ENCODE peak calls at places on chromosomes 5 and 9, in nine cellular contexts. T is stimulated activated CD8-positive, alpha-beta memory T cell treated with anti-CD3 and anti-CD28 coated beads, Interleukin-7, amount 100 ng/mL, for 1 hour; P is NCI-H1092; K is cardiac muscle cell; D is keratinocyte; J is aorta; V is B cell; L is ecto neural progenitor cell; U is iPS-NIHi11. I is an unnamed sample.
A peak's percentile ranks its signal among the peaks of the same experiment; 100 is the strongest.

GRCh38 chr9:124659099-124659659 is 111.9 kb downstream of the NR6A1 start:
- DNase-seq in P (peak; percentile 55), L (peak; percentile 88), T (no peak), D (peak; percentile 53), U (peak; percentile 73), J (peak; percentile 88), K (peak; percentile 96), V (peak; percentile 18), I (peak; percentile 61)

GRCh38 chr5:4563400-4563799 is 576.7 kb upstream of the ADAMTS16 start:
- DNase-seq in V (no peak), T (no peak), L (no peak), J (no peak), U (peak; percentile 34), D (no peak), P (no peak), K (no peak), I (peak; percentile 2)

GRCh38 chr9:99287641-99288040 is 65.6 kb downstream of the SEC61B start:
- DNase-seq in K (no peak), J (no peak), D (no peak), V (no peak), T (no peak), L (no peak), P (no peak), U (no peak), I (no peak)

GRCh38 chr5:179367491-179367890 is 22.2 kb upstream of the ADAMTS2 start:
- DNase-seq in V (no peak), T (no peak), L (no peak), U (no peak), D (no peak), K (no peak), J (peak; percentile 67), P (no peak), I (no peak)

GRCh38 chr9:93575706-93576295 is 583 bp upstream of the PHF2 start:
- DNase-seq in L (no peak), K (peak; percentile 35), D (no peak), V (peak; percentile 87), P (no peak), T (peak; percentile 31), U (peak; percentile 37), J (peak; percentile 81), I (peak; percentile 56)

GRCh38 chr9:91898451-91899433 is 51.3 kb downstream of the ROR2 start:
- DNase-seq in K (peak; percentile 75), T (no peak), V (no peak), L (no peak), U (peak; percentile 54), D (no peak), J (no peak), P (peak; percentile 64), I (no peak)

GRCh38 chr5:119651496-119651895 is 22.1 kb downstream of the FAM170A start:
- DNase-seq in L (no peak), D (no peak), P (no peak), K (no peak), J (no peak), T (no peak), V (no peak), U (no peak), I (no peak)

GRCh38 chr5:173202266-173202875 is 32.6 kb downstream of the NKX2-5 start:
- DNase-seq in D (no peak), J (no peak), V (no peak), K (no peak), T (no peak), P (no peak), U (peak; percentile 30), L (no peak), I (no peak)

GRCh38 chr5:170757182-170757601 is 26.3 kb upstream of the GABRP start:
- DNase-seq in L (no peak), J (no peak), P (no peak), D (no peak), U (no peak), K (peak; percentile 61), V (no peak), T (no peak), I (no peak)

GRCh38 chr9:116687762-116688160 is 656 bp downstream of the TRIM32 start:
- DNase-seq in U (peak; percentile 30), L (no peak), D (no peak), J (no peak), T (no peak), P (no peak), V (no peak), K (peak; percentile 19), I (peak; percentile 19)

GRCh38 chr5:126695081-126695480 is 81.9 kb upstream of the LMNB1 start:
- DNase-seq in K (no peak), U (no peak), P (no peak), L (no peak), V (no peak), T (no peak), D (no peak), J (no peak), I (no peak)

GRCh38 chr9:90100014-90100413 is 495.2 kb downstream of the GADD45G start:
- DNase-seq in L (no peak), K (peak; percentile 10), V (no peak), T (no peak), U (no peak), D (no peak), P (no peak), J (no peak), I (no peak)

GRCh38 chr9:110391826-110392485 is 54.3 kb upstream of the TXNDC8 start:
- DNase-seq in T (no peak), L (no peak), P (no peak), J (no peak), U (no peak), V (no peak), D (no peak), K (no peak), I (no peak)

GRCh38 chr5:102523541-102524175 is 24.9 kb upstream of the SLCO6A1 start:
- DNase-seq in J (no peak), K (no peak), L (no peak), P (no peak), D (no peak), U (no peak), T (no peak), V (no peak), I (peak; percentile 11)

GRCh38 chr5:33312631-33313030 is 128.1 kb upstream of the TARS1 start:
- DNase-seq in P (no peak), J (no peak), L (no peak), T (no peak), V (no peak), U (no peak), D (no peak), K (no peak), I (no peak)

GRCh38 chr5:72036951-72037350 is 70.3 kb upstream of the MAP1B start:
- DNase-seq in U (peak; percentile 42), V (no peak), T (no peak), D (peak; percentile 11), J (no peak), L (no peak), K (peak; percentile 31), P (no peak), I (no peak)